ENCODE peak calls at places on chromosomes 1 and 21, in seven cellular contexts. One of them, this sample, is unnamed.

GRCh38 chr21:45030637-45031218 is 43.7 kb upstream of the ADARB1 start:
- DNase-seq in tibial artery: peak; percentile 84
- DNase-seq in endothelial cell: no peak
- DNase-seq in HEK293T: no peak
- DNase-seq in T1000: no peak
- DNase-seq in AG08395: peak; percentile 50
- DNase-seq in heart right ventricle: peak; percentile 61
- DNase-seq in this sample: no peak

GRCh38 chr1:107669996-107670395 is 295.0 kb downstream of the VAV3 start:
- DNase-seq in endothelial cell: no peak
- DNase-seq in HEK293T: no peak
- DNase-seq in tibial artery: peak; percentile 56
- DNase-seq in T1000: no peak
- DNase-seq in heart right ventricle: peak; percentile 32
- DNase-seq in AG08395: peak; percentile 22
- DNase-seq in this sample: peak; percentile 47

GRCh38 chr1:2145946-2146835 is 48.4 kb downstream of the FAAP20 start:
- DNase-seq in endothelial cell: no peak
- DNase-seq in HEK293T: no peak
- DNase-seq in AG08395: no peak
- DNase-seq in heart right ventricle: no peak
- DNase-seq in tibial artery: no peak
- DNase-seq in T1000: no peak
- DNase-seq in this sample: no peak

GRCh38 chr21:42571391-42572150 is 57.9 kb downstream of the SLC37A1 start:
- DNase-seq in AG08395: no peak
- DNase-seq in T1000: no peak
- DNase-seq in heart right ventricle: no peak
- DNase-seq in HEK293T: no peak
- DNase-seq in endothelial cell: no peak
- DNase-seq in tibial artery: peak; percentile 41
- DNase-seq in this sample: no peak

GRCh38 chr1:54867717-54868057 is 19.3 kb downstream of the DHCR24 start:
- DNase-seq in HEK293T: no peak
- DNase-seq in endothelial cell: no peak
- DNase-seq in AG08395: no peak
- DNase-seq in tibial artery: no peak
- DNase-seq in heart right ventricle: no peak
- DNase-seq in T1000: no peak
- DNase-seq in this sample: no peak

GRCh38 chr1:89546082-89546889 is 21.7 kb downstream of the LRRC8B start:
- DNase-seq in AG08395: peak; percentile 58
- DNase-seq in T1000: no peak
- DNase-seq in HEK293T: no peak
- DNase-seq in endothelial cell: no peak
- DNase-seq in tibial artery: no peak
- DNase-seq in heart right ventricle: no peak
- DNase-seq in this sample: no peak

GRCh38 chr1:11473635-11474034 is 5.3 kb upstream of the DISP3 start:
- DNase-seq in tibial artery: no peak
- DNase-seq in heart right ventricle: no peak
- DNase-seq in endothelial cell: peak; percentile 66
- DNase-seq in AG08395: peak; percentile 16
- DNase-seq in HEK293T: peak; percentile 50
- DNase-seq in T1000: no peak
- DNase-seq in this sample: no peak

GRCh38 chr1:32709075-32709474 is 6.5 kb upstream of the SYNC start:
- DNase-seq in AG08395: no peak
- DNase-seq in T1000: no peak
- DNase-seq in endothelial cell: no peak
- DNase-seq in tibial artery: no peak
- DNase-seq in heart right ventricle: no peak
- DNase-seq in HEK293T: no peak
- DNase-seq in this sample: no peak

GRCh38 chr1:1666526-1666925 is 7.7 kb upstream of the CDK11B start:
- DNase-seq in T1000: no peak
- DNase-seq in tibial artery: peak; percentile 47
- DNase-seq in heart right ventricle: no peak
- DNase-seq in AG08395: no peak
- DNase-seq in endothelial cell: no peak
- DNase-seq in HEK293T: no peak
- DNase-seq in this sample: no peak

GRCh38 chr1:25771246-25772114 is 28.5 kb upstream of the SELENON start:
- DNase-seq in HEK293T: peak; percentile 67
- DNase-seq in AG08395: no peak
- DNase-seq in heart right ventricle: peak; percentile 66
- DNase-seq in tibial artery: no peak
- DNase-seq in endothelial cell: no peak
- DNase-seq in T1000: no peak
- DNase-seq in this sample: no peak

This sample was measured in stromal cell of bone marrow.